ENCODE peak calls at places on chromosomes 3 and 15, in five cellular contexts. M is A172; U is CD8-positive, alpha-beta T cell; R is posterior cingulate gyrus; H is GM10248. X is an unnamed sample.

GRCh38 chr3:63872135-63872924 is 8.7 kb downstream of the ATXN7 start:
- DNase-seq in H (no peak), M (peak; percentile 61), U (no peak), R (no peak), X (no peak)

GRCh38 chr3:111315911-111316310 is 226.1 kb upstream of the CD96 start:
- DNase-seq in R (no peak), H (no peak), U (no peak), M (peak; percentile 15), X (no peak)

GRCh38 chr3:142447308-142447851 is 457 bp downstream of the XRN1 start:
- DNase-seq in U (peak; percentile 31), H (peak; percentile 45), R (no peak), M (peak; percentile 38), X (peak; percentile 64)

GRCh38 chr15:51841401-51842040 is 12.1 kb downstream of the TMOD3 start:
- DNase-seq in U (no peak), H (no peak), R (no peak), M (no peak), X (peak; percentile 59)

GRCh38 chr3:171175840-171176239 is 149.3 kb upstream of the SLC2A2 start:
- DNase-seq in H (no peak), U (no peak), R (no peak), M (no peak), X (no peak)

GRCh38 chr3:117398166-117398954 is 688.8 kb downstream of the TUSC7 start:
- DNase-seq in H (no peak), U (no peak), R (no peak), M (no peak), X (no peak)

GRCh38 chr3:139227827-139228226 is 116.0 kb upstream of the MRPS22 start:
- DNase-seq in H (no peak), R (no peak), U (no peak), M (no peak), X (no peak)

GRCh38 chr3:60010778-60011177 is 961.0 kb upstream of the CFAP20DC start:
- DNase-seq in U (peak; percentile 23), R (no peak), M (no peak), H (peak; percentile 39), X (no peak)

GRCh38 chr3:132788299-132788698 is 66.1 kb upstream of the NPHP3 start:
- DNase-seq in U (no peak), M (peak; percentile 23), H (no peak), R (no peak), X (peak; percentile 52)

GRCh38 chr15:45802140-45802539 is 167.3 kb downstream of the SQOR start:
- DNase-seq in U (no peak), R (no peak), M (no peak), H (no peak), X (no peak)

GRCh38 chr3:88991496-88991895 is 115.9 kb upstream of the EPHA3 start:
- DNase-seq in M (no peak), R (no peak), H (no peak), U (no peak), X (no peak)

GRCh38 chr3:14651440-14652251 is at the start of gene CCDC174:
- DNase-seq in M (peak; percentile 99), H (peak; percentile 94), R (peak; percentile 86), U (peak; percentile 92), X (peak; percentile 99)

GRCh38 chr3:69006083-69006482 is 7.4 kb downstream of the EOGT start:
- DNase-seq in U (no peak), R (no peak), H (no peak), M (no peak), X (no peak)

GRCh38 chr15:55434989-55435825 is 26.9 kb downstream of the PIERCE2 start:
- DNase-seq in H (peak; percentile 56), U (no peak), M (peak; percentile 53), R (no peak), X (peak; percentile 83)

GRCh38 chr3:69236808-69237707 is 114.7 kb upstream of the LMOD3 start:
- DNase-seq in R (no peak), H (no peak), U (no peak), M (peak; percentile 16), X (peak; percentile 47)

GRCh38 chr15:101710806-101711205 is 13.5 kb downstream of the TARS3 start:
- DNase-seq in M (peak; percentile 60), H (no peak), U (no peak), R (no peak), X (no peak)

GRCh38 chr15:99438691-99439523 is 126.9 kb upstream of the MEF2A start:
- DNase-seq in U (no peak), H (no peak), M (no peak), R (no peak), X (peak; percentile 24)

GRCh38 chr3:123445702-123446101 is 3.2 kb downstream of the ADCY5 start:
- DNase-seq in M (no peak), U (no peak), H (no peak), R (no peak), X (no peak)

GRCh38 chr3:170697131-170697530 is 111.3 kb upstream of the SLC7A14 start:
- DNase-seq in M (no peak), U (no peak), R (no peak), H (no peak), X (no peak)

GRCh38 chr3:112815981-112816380 is 30.7 kb downstream of the CD200R1L start:
- DNase-seq in U (no peak), H (no peak), M (no peak), R (no peak), X (no peak)

GRCh38 chr3:127670761-127671522 is 1.8 kb upstream of the ABTB1 start:
- DNase-seq in U (no peak), R (peak; percentile 22), H (no peak), M (no peak), X (no peak)

GRCh38 chr3:133504736-133505135 is 68.8 kb upstream of the CDV3 start:
- DNase-seq in M (no peak), H (no peak), U (no peak), R (no peak), X (no peak)

GRCh38 chr3:150252462-150252861 is 155.6 kb upstream of the TSC22D2 start:
- DNase-seq in H (no peak), R (no peak), U (no peak), M (no peak), X (peak; percentile 93)

GRCh38 chr15:49421991-49422390 is 1.1 kb upstream of the FGF7 start:
- DNase-seq in U (no peak), H (peak; percentile 26), M (peak; percentile 32), R (no peak), X (peak; percentile 65)

GRCh38 chr15:40307421-40308165 is at the start of gene PLCB2:
- DNase-seq in M (no peak), H (peak; percentile 84), R (no peak), U (peak; percentile 45), X (no peak)

GRCh38 chr15:94739639-94740038 is 508.3 kb downstream of the MCTP2 start:
- DNase-seq in R (no peak), H (no peak), U (no peak), M (no peak), X (no peak)

GRCh38 chr3:72489916-72490315 is 358.3 kb downstream of the SHQ1 start:
- DNase-seq in M (no peak), H (no peak), U (no peak), R (no peak), X (no peak)

GRCh38 chr15:101723874-101724674 is at the start of gene TARS3:
- DNase-seq in U (peak; percentile 94), R (peak; percentile 93), H (peak; percentile 97), M (peak; percentile 66), X (peak; percentile 90)

GRCh38 chr15:94286581-94286980 is 55.2 kb downstream of the MCTP2 start:
- DNase-seq in R (no peak), U (no peak), M (no peak), H (no peak), X (peak; percentile 19)

GRCh38 chr3:151879037-151879436 is 5.6 kb downstream of the SUCNR1 start:
- DNase-seq in M (no peak), H (no peak), U (no peak), R (no peak), X (no peak)

GRCh38 chr3:170330366-170330765 is 27.1 kb upstream of the SKIL start:
- DNase-seq in M (peak; percentile 76), U (no peak), R (no peak), H (no peak), X (peak; percentile 16)

GRCh38 chr3:174891524-174892203 is 32.5 kb downstream of the NAALADL2 start:
- DNase-seq in R (no peak), U (no peak), M (no peak), H (no peak), X (peak; percentile 21)

GRCh38 chr15:36688310-36689102 is 109.1 kb downstream of the CDIN1 start:
- DNase-seq in M (peak; percentile 5), R (no peak), H (no peak), U (no peak), X (peak; percentile 71)

GRCh38 chr3:47542614-47543173 is 29.2 kb upstream of the ELP6 start:
- DNase-seq in R (peak; percentile 82), H (peak; percentile 5), U (no peak), M (no peak), X (no peak)

GRCh38 chr15:26038693-26039092 is 175.6 kb upstream of the ATP10A start:
- DNase-seq in R (no peak), H (no peak), U (no peak), M (no peak), X (no peak)

X was measured in endothelial cell of umbilical vein.